ENCODE peak calls at places on chromosomes 12 and 14, in nine cellular contexts. G, W, Q, N, Z, V, C, J and U are unnamed samples. For H3K4me1, the result is how much of the 10 kb centered on the place peaks cover.

GRCh38 chr12:4991373-4991772 is 52.3 kb upstream of the KCNA5 start:
- DNase-seq in Z (no peak), V (no peak), N (no peak), Q (no peak), C (no peak), J (no peak), G (no peak), W (no peak), U (no peak)

GRCh38 chr12:54163147-54163546 is 25.6 kb downstream of the SMUG1 start:
- DNase-seq in V (no peak), W (no peak), Z (no peak), G (no peak), C (no peak), Q (no peak), J (no peak), N (no peak), U (no peak)

GRCh38 chr14:97634786-97635185 is 837.6 kb downstream of the VRK1 start:
- DNase-seq in J (no peak), Q (peak), C (no peak), G (no peak), N (peak), V (no peak), W (no peak), Z (no peak), U (no peak)

GRCh38 chr12:111773801-111774551 is 7.2 kb downstream of the ALDH2 start:
- DNase-seq in J (peak), N (peak), Z (peak), G (peak), W (peak), Q (peak), V (peak), C (peak), U (peak)

GRCh38 chr12:102965281-102966155 is 8.0 kb downstream of the ASCL1 start:
- DNase-seq in Z (no peak), C (no peak), W (no peak), N (no peak), J (no peak), Q (peak), V (no peak), G (no peak), U (no peak)

GRCh38 chr14:94953541-94954260 is 183.8 kb upstream of the GSC start:
- DNase-seq in J (no peak), C (no peak), Q (no peak), V (no peak), N (no peak), Z (peak), G (no peak), W (no peak), U (no peak)

GRCh38 chr12:114729731-114730130 is 45.8 kb upstream of the TBX3 start:
- DNase-seq in G (no peak), Q (no peak), N (peak), J (peak), W (peak), C (peak), Z (no peak), V (no peak), U (no peak)

GRCh38 chr12:57816855-57817151 is 1.7 kb downstream of the AVIL start:
- DNase-seq in W (no peak), V (peak), J (no peak), Z (peak), N (peak), C (no peak), G (no peak), Q (no peak), U (peak)

GRCh38 chr14:92930737-92931602 is 8.0 kb downstream of the CHGA start:
- DNase-seq in V (no peak), Z (no peak), W (no peak), Q (no peak), G (no peak), J (peak), N (peak), C (peak), U (no peak)

GRCh38 chr12:27031531-27031930 is 9.2 kb downstream of the MED21 start:
- DNase-seq in J (no peak), Z (no peak), V (no peak), W (peak), C (peak), G (no peak), N (no peak), Q (no peak), U (no peak)

GRCh38 chr12:32533971-32534590 is 134.7 kb downstream of the FGD4 start:
- DNase-seq in Z (peak), V (peak), C (peak), N (peak), G (peak), J (peak), W (peak), Q (peak), U (peak)

GRCh38 chr12:89247962-89248361 is 104.3 kb downstream of the DUSP6 start:
- DNase-seq in W (peak), Q (no peak), Z (no peak), G (no peak), C (peak), N (peak), J (no peak), V (no peak), U (no peak)

GRCh38 chr12:52613363-52614030 is 4.9 kb downstream of the KRT73 start:
- DNase-seq in N (no peak), V (no peak), Z (no peak), C (no peak), J (no peak), Q (no peak), G (no peak), W (no peak), U (no peak)

GRCh38 chr14:26598081-26598671 is 343 bp upstream of the NOVA1 start:
- DNase-seq in W (peak), G (peak), N (peak), Q (peak), J (peak), V (peak), Z (peak), C (peak), U (peak)

GRCh38 chr14:85380891-85381290 is 149.1 kb upstream of the FLRT2 start:
- DNase-seq in Q (peak), W (no peak), N (peak), C (peak), G (no peak), Z (no peak), V (no peak), J (no peak), U (no peak)

GRCh38 chr14:105660816-105661531 is 134.6 kb downstream of the TMEM121 start:
- DNase-seq in V (no peak), J (no peak), C (no peak), N (no peak), W (no peak), Q (no peak), G (no peak), Z (no peak), U (no peak)

GRCh38 chr12:34400423-34400881 is 378.2 kb downstream of the ALG10 start:
- DNase-seq in Z (peak), N (no peak), C (no peak), J (no peak), G (no peak), Q (no peak), W (no peak), V (no peak), U (peak)

DNA sequence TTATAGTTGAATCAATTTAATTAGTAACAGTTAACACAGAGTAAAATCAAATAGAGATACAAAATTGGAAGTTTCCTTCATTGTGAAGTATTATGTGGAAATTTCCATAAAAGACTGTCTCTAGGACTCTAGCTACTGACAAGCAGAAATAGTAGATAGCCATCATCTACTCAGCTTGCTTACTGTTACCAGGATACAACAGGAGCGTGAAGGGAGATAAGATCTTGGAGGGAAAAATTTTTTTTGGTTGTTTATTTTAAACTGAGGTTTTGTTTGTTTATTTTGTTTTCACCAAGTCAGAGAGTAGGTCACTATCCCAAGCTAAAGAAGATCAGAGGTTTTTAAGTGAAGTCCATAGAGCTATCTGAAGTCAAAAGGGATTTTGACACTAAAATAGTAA is 861.3 kb upstream of the MGAT4C start:
- DNase-seq in J (no peak), C (no peak), N (no peak), Z (no peak), G (no peak), V (no peak), W (no peak), Q (no peak), U (no peak)
- H3K4me1 ChIP-seq in J (under half), C (under half), N (under half), Z (under half), G (under half), V (under half), W (under half), Q (under half), U (under half)

DNA sequence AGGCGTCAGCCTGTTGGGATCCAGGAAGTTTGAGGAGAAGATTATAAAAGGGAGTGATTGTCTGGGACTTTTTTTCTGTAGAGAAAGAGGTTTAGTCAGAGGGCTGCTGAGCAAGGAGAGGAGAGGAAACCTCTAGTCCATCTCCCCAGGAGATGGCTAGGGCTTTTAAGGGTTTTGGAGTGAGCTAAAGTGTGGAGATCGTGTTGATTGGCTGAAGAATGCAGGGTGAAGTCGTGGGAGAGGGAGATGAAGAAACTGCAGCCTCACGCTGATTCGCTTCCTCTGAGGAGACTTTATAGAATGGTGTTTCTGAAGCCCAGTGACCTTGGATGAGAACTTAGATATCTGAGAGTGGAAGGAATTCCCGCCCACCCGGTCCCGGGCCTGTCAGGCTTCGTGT is 193.7 kb upstream of the PWP1 start:
- DNase-seq in J (no peak), Q (no peak), Z (no peak), N (peak), W (peak), G (no peak), V (no peak), C (peak), U (no peak)
- H3K4me1 ChIP-seq in J (under half), Q (under half), Z (under half), N (under half), W (under half), G (under half), V (under half), C (under half), U (under half)

DNA sequence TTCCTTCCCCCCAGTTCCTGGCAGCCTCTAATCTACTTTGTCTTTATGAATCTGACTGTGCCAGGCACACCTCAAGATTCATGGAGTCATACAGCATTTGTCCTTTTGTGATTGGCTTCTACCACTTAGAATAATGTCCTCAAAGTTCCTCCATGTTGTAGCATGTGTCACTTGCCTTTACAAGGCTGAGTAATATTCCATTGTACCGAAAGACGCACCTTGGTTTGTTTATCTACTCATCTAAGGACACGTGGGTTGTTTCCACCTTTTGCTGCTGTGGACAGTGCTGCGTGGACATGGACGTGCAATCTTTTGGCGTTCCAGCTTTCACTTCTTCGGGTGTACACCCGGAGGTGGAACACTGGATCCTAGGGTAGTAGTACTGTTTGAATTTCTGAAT is 33.5 kb downstream of the ANAPC7 start:
- DNase-seq in G (no peak), N (no peak), W (no peak), Q (no peak), Z (no peak), V (no peak), C (no peak), J (no peak), U (no peak)
- H3K4me1 ChIP-seq in G (under half), N (under half), W (under half), Q (under half), Z (half or more), V (under half), C (under half), J (under half), U (under half)

GRCh38 chr14:91385227-91385626 is 32.4 kb downstream of the CCDC88C start:
- DNase-seq in Q (no peak), W (no peak), J (no peak), Z (no peak), N (no peak), C (no peak), G (no peak), V (no peak), U (no peak)

GRCh38 chr14:91381801-91382670 is 35.6 kb downstream of the CCDC88C start:
- DNase-seq in G (no peak), Z (no peak), C (no peak), N (no peak), Q (no peak), V (no peak), W (no peak), J (no peak), U (no peak)

GRCh38 chr14:91380610-91381371 is 36.8 kb downstream of the CCDC88C start:
- DNase-seq in G (no peak), Q (no peak), V (no peak), W (no peak), N (no peak), C (peak), Z (no peak), J (no peak), U (no peak)

GRCh38 chr14:91383439-91383838 is 34.2 kb downstream of the CCDC88C start:
- DNase-seq in G (no peak), Q (peak), C (no peak), W (no peak), V (no peak), Z (no peak), J (no peak), N (no peak), U (no peak)

GRCh38 chr14:91382712-91383111 is 34.9 kb downstream of the CCDC88C start:
- DNase-seq in V (no peak), C (no peak), G (no peak), Z (no peak), W (no peak), Q (no peak), J (no peak), N (no peak), U (no peak)
- H3K4me1 ChIP-seq in V (under half), C (under half), G (under half), Z (under half), W (under half), Q (under half), J (under half), N (under half), U (under half)

DNA sequence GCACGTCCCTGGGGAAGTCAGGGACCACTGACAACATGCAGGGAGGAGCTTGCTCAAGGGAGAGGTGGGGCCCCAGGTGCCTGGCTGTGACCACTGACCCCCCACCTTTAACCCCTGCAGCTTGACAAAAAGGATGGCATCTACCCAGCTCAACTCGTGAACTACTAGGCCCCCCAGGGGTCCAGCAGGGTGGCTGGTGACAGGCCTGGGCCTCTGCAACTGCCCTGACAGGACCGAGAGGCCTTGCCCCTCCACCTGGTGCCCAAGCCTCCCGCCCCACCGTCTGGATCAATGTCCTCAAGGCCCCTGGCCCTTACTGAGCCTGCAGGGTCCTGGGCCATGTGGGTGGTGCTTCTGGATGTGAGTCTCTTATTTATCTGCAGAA is 26.3 kb downstream of the HIP1R start:
- DNase-seq in V (no peak), J (no peak), W (no peak), Z (no peak), N (no peak), C (no peak), G (no peak), Q (no peak), U (no peak)
- H3K4me1 ChIP-seq in V (under half), J (under half), W (under half), Z (under half), N (under half), C (under half), G (half or more), Q (under half), U (under half)

GRCh38 chr14:50088731-50089130 is 27.6 kb downstream of the VCPKMT start:
- DNase-seq in C (no peak), N (no peak), J (no peak), V (no peak), Z (no peak), G (no peak), W (no peak), Q (no peak), U (no peak)
- H3K4me1 ChIP-seq in C (under half), N (under half), J (under half), V (under half), Z (under half), G (under half), W (under half), Q (under half), U (under half)